ENCODE peak calls at places on chromosomes 6 and 20, in five cellular contexts. U, H, L, T and Y are unnamed samples.

GRCh38 chr6:28393912-28394662 is 5.5 kb downstream of the ZSCAN12 start:
- DNase-seq in U (no peak), H (no peak), L (no peak), T (no peak), Y (no peak)

GRCh38 chr20:37081717-37082289 is 14.0 kb downstream of the RBL1 start:
- DNase-seq in U (peak; percentile 56), H (no peak), L (no peak), T (peak; percentile 60), Y (no peak)

GRCh38 chr6:135728589-135728988 is 122.9 kb upstream of the PDE7B start:
- DNase-seq in U (no peak), H (no peak), L (no peak), T (no peak), Y (no peak)

GRCh38 chr6:30287139-30287538 is 39.6 kb upstream of the TRIM39 start:
- DNase-seq in U (no peak), H (no peak), L (no peak), T (no peak), Y (no peak)

GRCh38 chr20:10536531-10536930 is 101.4 kb downstream of the SLX4IP start:
- DNase-seq in U (peak; percentile 12), H (peak; percentile 11), L (no peak), T (peak; percentile 64), Y (no peak)

GRCh38 chr20:6034134-6034969 is 19.5 kb downstream of the LRRN4 start:
- DNase-seq in U (no peak), H (no peak), L (no peak), T (no peak), Y (no peak)

GRCh38 chr20:63500151-63500901 is 1.4 kb upstream of the EEF1A2 start:
- DNase-seq in U (no peak), H (no peak), L (no peak), T (no peak), Y (no peak)

GRCh38 chr6:49499623-49500022 is at the start of gene GLYATL3:
- DNase-seq in U (no peak), H (no peak), L (no peak), T (no peak), Y (no peak)

GRCh38 chr6:93419304-93420162 is at the start of gene EPHA7:
- DNase-seq in U (no peak), H (peak; percentile 36), L (no peak), T (peak; percentile 47), Y (peak; percentile 34)

GRCh38 chr20:5024982-5025381 is 23.7 kb upstream of the SLC23A2 start:
- DNase-seq in U (no peak), H (no peak), L (no peak), T (no peak), Y (no peak)

GRCh38 chr6:75268988-75269354 is 15.6 kb downstream of the TMEM30A start:
- DNase-seq in U (no peak), H (no peak), L (no peak), T (no peak), Y (no peak)

GRCh38 chr20:43812216-43812615 is 85.4 kb upstream of the GTSF1L start:
- DNase-seq in U (no peak), H (no peak), L (no peak), T (no peak), Y (no peak)

GRCh38 chr6:36095497-36096391 is 34.6 kb upstream of the MAPK13 start:
- DNase-seq in U (no peak), H (no peak), L (no peak), T (no peak), Y (no peak)

GRCh38 chr6:4932506-4932903 is 71.3 kb downstream of the RPP40 start:
- DNase-seq in U (no peak), H (no peak), L (no peak), T (no peak), Y (no peak)